ENCODE peak calls at places on chromosomes 2 and 18, in six cellular contexts. X, E, S, C, Z and L are unnamed samples. For H3K9me3 and H3K4me1, the result is how much of the 10 kb centered on the place peaks cover.

GRCh38 chr2:233061591-233062446 is 1.7 kb downstream of the INPP5D start:
- DNase-seq in C (peak), X (peak), S (peak), E (no peak), Z (peak), L (peak)

GRCh38 chr2:162091325-162092007 is 17.5 kb upstream of the DPP4 start:
- DNase-seq in E (no peak), Z (peak), X (no peak), C (no peak), S (peak), L (no peak)

GRCh38 chr2:71936076-71937030 is 211.3 kb downstream of the CYP26B1 start:
- DNase-seq in X (no peak), Z (no peak), S (no peak), C (no peak), E (no peak), L (no peak)

GRCh38 chr18:79448621-79449020 is 52.9 kb downstream of the NFATC1 start:
- DNase-seq in Z (no peak), C (no peak), X (no peak), E (no peak), S (no peak), L (no peak)

GRCh38 chr2:190336420-190336819 is 7.0 kb upstream of the INPP1 start:
- DNase-seq in X (no peak), S (no peak), E (no peak), Z (no peak), C (no peak), L (no peak)

GRCh38 chr2:199979841-199980628 is 24.7 kb downstream of the MAIP1 start:
- DNase-seq in S (peak), Z (peak), X (peak), E (peak), C (peak), L (peak)

GRCh38 chr2:145379934-145380333 is 860.0 kb upstream of the ZEB2 start:
- DNase-seq in C (no peak), Z (no peak), X (no peak), E (no peak), S (no peak), L (no peak)

GRCh38 chr2:215970425-215970824 is 42.9 kb downstream of the MREG start:
- DNase-seq in S (no peak), Z (no peak), E (no peak), X (no peak), C (no peak), L (no peak)

GRCh38 chr2:238741277-238741676 is 106.6 kb upstream of the TWIST2 start:
- DNase-seq in S (no peak), C (no peak), Z (no peak), X (no peak), E (no peak), L (no peak)

GRCh38 chr2:60550151-60550983 is 3.1 kb downstream of the BCL11A start:
- DNase-seq in Z (peak), S (peak), X (peak), E (peak), C (peak), L (peak)

GRCh38 chr18:37540424-37541121 is 25.0 kb downstream of the CELF4 start:
- DNase-seq in C (no peak), X (no peak), S (no peak), Z (no peak), E (no peak), L (no peak)

GRCh38 chr18:51151568-51152511 is 45.6 kb downstream of the MEX3C start:
- DNase-seq in X (no peak), E (peak), S (peak), C (no peak), Z (peak), L (no peak)

GRCh38 chr18:71374294-71374693 is 1085.4 kb downstream of the SOCS6 start:
- DNase-seq in C (no peak), E (no peak), X (no peak), S (peak), Z (no peak), L (no peak)

GRCh38 chr18:71370095-71370494 is 1081.2 kb downstream of the SOCS6 start:
- DNase-seq in C (no peak), X (no peak), Z (no peak), E (no peak), S (no peak), L (no peak)

GRCh38 chr18:71371951-71372605 is 1083.2 kb downstream of the SOCS6 start:
- DNase-seq in X (no peak), E (no peak), Z (no peak), C (no peak), S (no peak), L (no peak)
- H3K9me3 ChIP-seq in X (under half), E (under half), Z (under half), C (under half), S (under half), L (under half)

GRCh38 chr18:75206637-75207297 is 2.2 kb downstream of the PTGR3 start:
- DNase-seq in X (no peak), E (no peak), C (no peak), Z (no peak), S (no peak), L (no peak)
- H3K4me1 ChIP-seq in X (half or more), E (under half), C (under half), Z (half or more), S (under half), L (under half)

GRCh38 chr18:9763876-9764605 is 55.9 kb downstream of the RAB31 start:
- DNase-seq in S (no peak), E (no peak), X (no peak), Z (no peak), C (no peak), L (no peak)
- H3K27ac ChIP-seq in S (no peak), E (no peak), X (no peak), Z (no peak), C (no peak), L (no peak)

GRCh38 chr2:224919472-224920110 is 122.7 kb downstream of the DOCK10 start:
- DNase-seq in S (no peak), E (no peak), X (no peak), Z (no peak), C (no peak), L (no peak)

GRCh38 chr2:224922142-224922727 is 120.0 kb downstream of the DOCK10 start:
- DNase-seq in E (no peak), Z (no peak), X (no peak), C (no peak), S (no peak), L (no peak)

GRCh38 chr2:224915126-224915525 is 127.1 kb downstream of the DOCK10 start:
- DNase-seq in X (no peak), C (no peak), E (no peak), S (no peak), Z (no peak), L (no peak)

GRCh38 chr2:224918626-224919471 is 123.4 kb downstream of the DOCK10 start:
- DNase-seq in C (no peak), S (no peak), X (no peak), E (no peak), Z (no peak), L (no peak)
- H3K9me3 ChIP-seq in C (under half), S (under half), X (under half), E (under half), Z (under half), L (under half)

GRCh38 chr2:218893349-218894167 is 12.9 kb downstream of the WNT10A start:
- DNase-seq in S (no peak), X (no peak), E (no peak), Z (no peak), C (no peak), L (no peak)
- H3K4me1 ChIP-seq in S (under half), X (under half), E (half or more), Z (under half), C (under half), L (under half)

GRCh38 chr2:80363951-80364350 is 59.4 kb upstream of the LRRTM1 start:
- DNase-seq in Z (no peak), C (no peak), E (no peak), X (no peak), S (no peak), L (no peak)
- H3K27ac ChIP-seq in Z (no peak), C (no peak), E (no peak), X (no peak), S (no peak), L (no peak)

GRCh38 chr18:70536370-70537062 is 247.7 kb downstream of the SOCS6 start:
- DNase-seq in X (no peak), C (no peak), E (no peak), Z (no peak), S (no peak), L (no peak)
- H3K9me3 ChIP-seq in X (under half), C (under half), E (under half), Z (under half), S (under half), L (under half)